ENCODE peak calls at places on chromosome 13, in seven cellular contexts. N is adrenal gland, J is fibroblast of lung, Y is A549, B is lower lobe of right lung, M is substantia nigra, H is mammary epithelial cell. X is an unnamed sample.

GRCh38 chr13:40376296-40376849 is 290.1 kb downstream of the FOXO1 start:
- DNase-seq in N (no peak), J (no peak), Y (no peak), B (no peak), M (no peak), H (no peak), X (no peak)

GRCh38 chr13:113876341-113877148 is 12.7 kb upstream of the GAS6 start:
- DNase-seq in N (no peak), J (no peak), Y (no peak), B (no peak), M (no peak), H (no peak), X (no peak)

GRCh38 chr13:105825071-105825470 is 710.4 kb downstream of the EFNB2 start:
- DNase-seq in N (no peak), J (no peak), Y (no peak), B (no peak), M (no peak), H (no peak), X (no peak)

GRCh38 chr13:75372923-75373841 is 108.8 kb downstream of the TBC1D4 start:
- DNase-seq in N (peak; percentile 73), J (no peak), Y (no peak), B (no peak), M (no peak), H (no peak), X (no peak)

GRCh38 chr13:98468352-98468751 is 108.6 kb downstream of the STK24 start:
- DNase-seq in N (no peak), J (no peak), Y (no peak), B (no peak), M (no peak), H (no peak), X (no peak)

GRCh38 chr13:42424182-42424581 is 149.8 kb upstream of the TNFSF11 start:
- DNase-seq in N (no peak), J (no peak), Y (no peak), B (no peak), M (no peak), H (no peak), X (no peak)

GRCh38 chr13:100954430-100955361 is 280.1 kb upstream of the TMTC4 start:
- DNase-seq in N (no peak), J (peak; percentile 29), Y (no peak), B (no peak), M (no peak), H (no peak), X (no peak)

GRCh38 chr13:37944476-37945442 is 75.2 kb upstream of the TRPC4 start:
- DNase-seq in N (no peak), J (no peak), Y (no peak), B (no peak), M (no peak), H (no peak), X (no peak)

GRCh38 chr13:94079876-94080275 is 399.6 kb downstream of the DCT start:
- DNase-seq in N (no peak), J (peak; percentile 61), Y (no peak), B (no peak), M (no peak), H (no peak), X (no peak)

GRCh38 chr13:98581971-98582702 is 5.2 kb upstream of the STK24 start:
- DNase-seq in N (no peak), J (peak; percentile 83), Y (no peak), B (no peak), M (no peak), H (peak; percentile 60), X (no peak)

GRCh38 chr13:69912576-69913074 is 195.0 kb upstream of the ATXN8OS start:
- DNase-seq in N (no peak), J (no peak), Y (no peak), B (no peak), M (no peak), H (no peak), X (no peak)

GRCh38 chr13:97986841-97987240 is 33.4 kb downstream of the IPO5 start:
- DNase-seq in N (peak; percentile 20), J (no peak), Y (no peak), B (no peak), M (no peak), H (no peak), X (no peak)

GRCh38 chr13:51416107-51416506 is 36.7 kb downstream of the INTS6 start:
- DNase-seq in N (no peak), J (no peak), Y (no peak), B (no peak), M (no peak), H (no peak), X (no peak)

GRCh38 chr13:51422484-51422883 is 30.4 kb downstream of the INTS6 start:
- DNase-seq in N (no peak), J (no peak), Y (no peak), B (no peak), M (no peak), H (no peak), X (no peak)

GRCh38 chr13:51420681-51421476 is 32.0 kb downstream of the INTS6 start:
- DNase-seq in N (no peak), J (no peak), Y (no peak), B (no peak), M (no peak), H (no peak), X (no peak)

GRCh38 chr13:51419015-51419636 is 33.7 kb downstream of the INTS6 start:
- DNase-seq in N (no peak), J (no peak), Y (no peak), B (no peak), M (no peak), H (no peak), X (no peak)

DNA sequence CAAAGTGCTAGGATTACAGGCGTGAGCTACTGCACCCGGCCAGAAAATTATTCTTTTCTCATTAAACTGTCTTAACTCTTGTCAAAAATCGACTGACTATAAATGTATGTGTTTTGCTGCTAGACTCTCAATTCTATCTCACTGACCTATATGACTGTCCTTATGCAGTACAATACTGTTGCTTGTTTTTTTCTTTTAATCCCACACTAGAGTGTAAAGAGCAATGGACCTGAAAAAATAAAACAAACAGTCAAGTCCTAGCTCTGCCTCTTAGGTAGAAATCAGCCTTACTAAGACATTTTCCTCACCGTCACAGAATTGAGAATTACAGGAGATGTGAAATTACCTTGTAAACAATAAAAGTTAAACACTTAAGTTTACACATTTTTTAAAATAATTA is 35.1 kb downstream of the INTS6 start:
- DNase-seq in N (no peak), J (no peak), Y (no peak), B (no peak), M (no peak), H (no peak), X (no peak)
- H3K27ac ChIP-seq in N (no peak overlapping the region), J (no peak overlapping the region), Y (no peak overlapping the region), B (no peak overlapping the region), M (no peak overlapping the region), H (no peak overlapping the region), X (no peak overlapping the region)

DNA sequence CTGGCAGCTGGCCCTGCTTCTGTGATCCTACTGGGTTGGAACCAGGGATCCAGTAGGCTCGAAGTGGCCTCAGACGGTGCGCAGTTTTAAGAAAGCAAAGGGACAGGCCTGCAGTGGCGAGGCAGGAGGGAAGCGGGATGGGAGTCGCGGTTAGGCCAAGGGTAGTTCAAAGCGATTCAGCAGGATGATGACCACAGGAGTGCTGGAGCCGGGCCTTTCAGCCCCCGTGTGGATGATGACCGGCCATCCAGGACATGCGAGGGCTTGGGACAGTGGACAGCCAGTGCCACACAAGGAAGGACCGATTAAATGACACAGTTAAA is 853 bp downstream of the RNASEH2B start:
- DNase-seq in N (peak; percentile 41), J (peak; percentile 62), Y (peak; percentile 25), B (no peak), M (peak; percentile 41), H (no peak), X (no peak)
- H3K27ac ChIP-seq in N (peak overlapping the region; percentile 85), J (peak overlapping the region; percentile 89), Y (peak overlapping the region; percentile 97), B (peak overlapping the region; percentile 98), M (peak overlapping the region; percentile 82), H (peak overlapping the region; percentile 70), X (peak overlapping the region; percentile 71)

GRCh38 chr13:30745917-30746686 is 10.8 kb downstream of the ALOX5AP start:
- DNase-seq in N (no peak), J (peak; percentile 45), Y (no peak), B (no peak), M (no peak), H (peak; percentile 11), X (no peak)

GRCh38 chr13:30743319-30744055 is 8.1 kb downstream of the ALOX5AP start:
- DNase-seq in N (peak; percentile 65), J (peak; percentile 100), Y (peak; percentile 80), B (no peak), M (no peak), H (peak; percentile 95), X (peak; percentile 76)

GRCh38 chr13:30742896-30743295 is 7.6 kb downstream of the ALOX5AP start:
- DNase-seq in N (no peak), J (no peak), Y (no peak), B (no peak), M (no peak), H (no peak), X (no peak)

GRCh38 chr13:30744686-30745085 is 9.3 kb downstream of the ALOX5AP start:
- DNase-seq in N (no peak), J (no peak), Y (no peak), B (no peak), M (no peak), H (no peak), X (no peak)

DNA sequence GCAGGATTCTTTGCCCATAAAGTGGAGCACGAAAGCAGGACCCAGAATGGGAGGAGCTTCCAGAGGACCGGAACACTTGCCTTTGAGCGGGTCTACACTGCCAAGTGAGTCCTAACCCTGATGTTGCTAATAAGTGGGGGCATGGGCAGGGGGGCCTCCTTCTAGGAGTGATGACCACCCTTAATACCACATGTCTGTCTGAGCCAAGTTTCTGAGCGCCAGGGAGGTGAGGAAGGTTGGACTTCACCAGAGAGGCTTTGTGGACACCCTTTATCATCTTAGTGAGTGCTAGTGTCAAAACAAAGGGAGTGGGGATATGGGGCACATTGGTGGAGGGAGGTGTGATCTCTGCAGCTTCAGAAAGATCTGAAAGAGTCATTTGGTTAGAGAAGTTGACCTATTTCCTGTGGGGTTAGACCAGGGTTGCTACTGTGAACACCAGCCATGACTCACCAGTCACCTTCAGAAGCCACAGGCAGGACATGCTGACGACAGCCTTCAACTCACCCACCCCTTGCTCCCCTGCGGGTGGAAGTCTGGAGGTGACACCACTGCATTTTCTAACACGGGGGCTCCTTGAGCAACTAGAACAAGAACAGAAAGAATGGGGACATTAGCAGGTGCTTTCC is 8.8 kb downstream of the ALOX5AP start:
- DNase-seq in N (peak; percentile 76), J (peak; percentile 74), Y (peak; percentile 25), B (peak; percentile 73), M (no peak), H (peak; percentile 57), X (no peak)
- H3K27ac ChIP-seq in N (peak overlapping the region; percentile 48), J (peak overlapping the region; percentile 11), Y (peak overlapping the region; percentile 90), B (peak overlapping the region; percentile 46), M (no peak overlapping the region), H (peak overlapping the region; percentile 24), X (peak overlapping the region; percentile 57)

DNA sequence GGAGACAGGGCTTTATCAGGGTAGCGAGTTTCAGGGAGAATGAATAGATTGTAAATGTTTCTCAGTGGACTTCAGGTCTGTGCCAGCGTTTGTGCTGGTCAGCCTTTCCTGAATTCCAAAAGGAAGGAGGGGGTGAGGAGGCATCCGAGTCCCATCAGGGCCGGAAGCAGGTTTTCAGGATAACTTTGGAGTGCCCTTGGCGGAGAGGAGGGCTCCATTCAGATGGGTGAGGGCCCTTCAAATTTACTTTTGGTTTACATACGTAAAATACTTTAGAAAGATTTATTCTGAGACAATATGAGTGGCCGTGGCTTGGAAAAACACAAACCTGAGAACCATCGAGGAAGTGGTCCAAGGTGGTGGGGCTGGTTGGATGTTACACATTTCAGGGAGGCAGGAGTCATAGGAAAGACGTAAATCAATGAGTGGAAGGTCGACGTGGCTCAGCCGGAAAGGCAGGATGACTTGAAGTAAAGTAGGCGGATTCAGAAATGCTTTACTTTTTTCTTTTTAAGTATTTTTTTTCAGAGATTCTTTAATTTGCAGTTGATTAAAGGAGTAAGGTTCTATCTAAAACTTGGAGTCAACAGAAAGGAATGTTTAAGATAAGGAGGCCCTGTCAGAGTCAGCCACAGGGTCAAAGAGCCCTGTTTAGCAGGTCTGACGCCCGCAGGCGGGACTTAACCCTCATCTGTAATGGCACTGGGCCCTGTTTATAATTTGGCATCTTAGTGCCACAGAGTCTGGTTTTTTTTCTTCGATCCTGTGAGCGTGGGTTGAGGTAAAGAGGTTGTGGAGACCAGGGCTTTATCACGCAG is 32.8 kb downstream of the ATP11A start:
- DNase-seq in N (peak; percentile 94), J (peak; percentile 96), Y (peak; percentile 61), B (peak; percentile 74), M (no peak), H (peak; percentile 35), X (no peak)
- H3K27ac ChIP-seq in N (peak overlapping the region; percentile 93), J (peak overlapping the region; percentile 74), Y (peak overlapping the region; percentile 84), B (peak overlapping the region; percentile 70), M (peak overlapping the region; percentile 1), H (no peak overlapping the region), X (peak overlapping the region; percentile 73)

X was measured in thoracic aorta.